ENCODE peak calls at places on chromosomes 11 and 22, in nine cellular contexts. W is astrocyte, B is activated T-cell treated with anti-CD3 and anti-CD28 coated beads for 1 hour, I is HT-29, Q is NCI-H1092, D is T1000, E is mucosa of gallbladder, T is posterior vena cava, F is KG1. U is an unnamed sample.

GRCh38 chr11:128884054-128884453 is 7.1 kb upstream of the KCNJ5 start:
- DNase-seq in D (no peak), W (no peak), F (no peak), E (no peak), B (no peak), T (no peak), Q (no peak), I (no peak), U (no peak)

GRCh38 chr11:134357545-134357839 is 25.7 kb downstream of the GLB1L2 start:
- DNase-seq in W (no peak), T (peak; percentile 29), E (no peak), I (no peak), D (no peak), F (no peak), B (no peak), Q (no peak), U (no peak)

GRCh38 chr11:28537822-28538221 is 429.6 kb downstream of the METTL15 start:
- DNase-seq in W (no peak), T (no peak), I (peak; percentile 39), D (no peak), E (no peak), Q (no peak), F (no peak), B (no peak), U (no peak)

GRCh38 chr11:44203270-44204043 is 106.5 kb downstream of the ALX4 start:
- DNase-seq in T (no peak), Q (no peak), E (peak; percentile 23), D (no peak), I (no peak), F (no peak), B (no peak), W (no peak), U (no peak)

GRCh38 chr22:45006101-45006872 is 3.5 kb downstream of the PHF21B start:
- DNase-seq in W (no peak), T (no peak), B (no peak), D (no peak), F (no peak), E (no peak), Q (no peak), I (no peak), U (no peak)

GRCh38 chr11:73331138-73331916 is 23.3 kb downstream of the ARHGEF17 start:
- DNase-seq in Q (no peak), I (no peak), F (no peak), T (no peak), B (no peak), D (no peak), E (no peak), W (no peak), U (no peak)

GRCh38 chr11:68835328-68835727 is 6.4 kb downstream of the CPT1A start:
- DNase-seq in F (no peak), B (no peak), I (no peak), T (no peak), D (no peak), W (no peak), E (no peak), Q (no peak), U (no peak)

GRCh38 chr11:327581-327923 is 6.9 kb upstream of the IFITM3 start:
- DNase-seq in E (no peak), T (no peak), I (no peak), B (no peak), W (no peak), F (no peak), D (no peak), Q (no peak), U (no peak)

GRCh38 chr11:120304526-120304925 is 20.6 kb upstream of the TLCD5 start:
- DNase-seq in E (no peak), Q (no peak), F (no peak), I (peak; percentile 83), T (no peak), B (no peak), D (no peak), W (peak; percentile 33), U (peak; percentile 40)

GRCh38 chr11:83971063-83971462 is 684.9 kb upstream of the CCDC90B start:
- DNase-seq in D (no peak), I (no peak), Q (no peak), T (no peak), B (no peak), F (no peak), W (peak; percentile 57), E (peak; percentile 11), U (peak; percentile 80)

GRCh38 chr11:119193626-119194025 is 8.4 kb downstream of the NHERF4 start:
- DNase-seq in T (no peak), F (no peak), E (no peak), I (no peak), B (no peak), Q (no peak), D (no peak), W (no peak), U (no peak)

GRCh38 chr22:49656291-49656851 is 171.3 kb downstream of the BRD1 start:
- DNase-seq in B (no peak), D (no peak), F (no peak), I (no peak), T (no peak), E (no peak), W (no peak), Q (no peak), U (no peak)

GRCh38 chr11:417652-418342 is 3.0 kb upstream of the SIGIRR start:
- DNase-seq in W (no peak), T (no peak), B (no peak), Q (no peak), D (no peak), F (no peak), I (peak; percentile 25), E (no peak), U (peak; percentile 69)

GRCh38 chr11:65883786-65884715 is 4.2 kb downstream of the FIBP start:
- DNase-seq in Q (no peak), W (no peak), I (no peak), T (no peak), E (no peak), B (no peak), F (no peak), D (no peak), U (no peak)